ENCODE peak calls at places on chromosomes 2 and 18, in ten cellular contexts. K is fibroblast of lung, G is gastrocnemius medialis, Y is spleen, D is GM23248, X is mesendoderm, J is psoas muscle, P is tibial nerve, T is astrocyte, C is aorta. U is an unnamed sample.

GRCh38 chr18:42113529-42114191 is 158.6 kb downstream of the PIK3C3 start:
- DNase-seq in K (peak; percentile 52), G (no peak), Y (no peak), D (peak; percentile 53), X (peak; percentile 8), J (no peak), P (no peak), T (peak; percentile 44), C (no peak), U (no peak)

GRCh38 chr2:120763516-120763915 is 27.8 kb downstream of the GLI2 start:
- DNase-seq in K (no peak), G (no peak), Y (peak; percentile 72), D (no peak), X (no peak), J (no peak), P (no peak), T (no peak), C (peak; percentile 81), U (peak; percentile 30)

GRCh38 chr2:81645750-81646301 is 1341.3 kb upstream of the LRRTM1 start:
- DNase-seq in K (no peak), G (no peak), Y (no peak), D (no peak), X (no peak), J (no peak), P (no peak), T (no peak), C (no peak), U (no peak)

GRCh38 chr2:233288663-233289062 is 19.0 kb upstream of the SAG start:
- DNase-seq in K (no peak), G (no peak), Y (no peak), D (no peak), X (peak; percentile 80), J (no peak), P (no peak), T (no peak), C (no peak), U (no peak)

GRCh38 chr18:74097803-74098202 is 49.8 kb downstream of the FBXO15 start:
- DNase-seq in K (no peak), G (no peak), Y (no peak), D (no peak), X (no peak), J (no peak), P (no peak), T (no peak), C (no peak), U (no peak)

GRCh38 chr2:48433682-48434081 is 96.3 kb upstream of the STON1 start:
- DNase-seq in K (no peak), G (no peak), Y (no peak), D (peak; percentile 23), X (no peak), J (peak; percentile 50), P (peak; percentile 60), T (no peak), C (no peak), U (no peak)

GRCh38 chr18:43068781-43069180 is 46.7 kb downstream of the RIT2 start:
- DNase-seq in K (no peak), G (no peak), Y (no peak), D (no peak), X (no peak), J (no peak), P (no peak), T (no peak), C (no peak), U (no peak)

GRCh38 chr2:207095963-207096362 is 69.8 kb downstream of the KLF7 start:
- DNase-seq in K (no peak), G (no peak), Y (no peak), D (no peak), X (no peak), J (no peak), P (no peak), T (no peak), C (no peak), U (no peak)

GRCh38 chr2:240574386-240575100 is 6.3 kb downstream of the RNPEPL1 start:
- DNase-seq in K (no peak), G (no peak), Y (no peak), D (no peak), X (no peak), J (peak; percentile 54), P (no peak), T (no peak), C (peak; percentile 74), U (no peak)

GRCh38 chr2:10877691-10878111 is 34.0 kb upstream of the KCNF1 start:
- DNase-seq in K (no peak), G (no peak), Y (no peak), D (peak; percentile 63), X (no peak), J (no peak), P (no peak), T (no peak), C (no peak), U (no peak)

GRCh38 chr2:170332676-170333402 is 154.9 kb downstream of the MYO3B start:
- DNase-seq in K (no peak), G (no peak), Y (no peak), D (no peak), X (no peak), J (no peak), P (no peak), T (no peak), C (no peak), U (no peak)

GRCh38 chr2:139271149-139271548 is 491.0 kb upstream of the NXPH2 start:
- DNase-seq in K (no peak), G (no peak), Y (no peak), D (no peak), X (no peak), J (no peak), P (no peak), T (no peak), C (no peak), U (no peak)

DNA sequence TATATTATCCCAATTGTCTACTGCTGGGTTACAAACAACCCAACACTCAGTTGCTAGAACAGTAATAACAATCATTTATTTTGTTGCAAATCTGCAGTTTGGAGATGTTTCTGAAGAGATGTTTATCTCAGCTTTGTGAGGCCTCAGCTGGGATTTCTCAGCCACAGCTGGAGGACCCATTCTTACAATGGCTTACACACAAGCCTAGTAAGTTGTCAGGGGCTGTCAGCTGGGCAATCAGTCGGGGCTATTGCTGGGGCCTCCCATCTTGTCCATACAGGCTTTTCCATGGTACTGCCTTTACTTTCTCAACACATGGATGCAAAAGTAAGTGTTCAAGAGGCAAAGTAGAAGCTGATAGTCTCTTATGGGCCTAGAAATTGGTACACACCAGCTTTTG is 491.7 kb upstream of the NXPH2 start:
- DNase-seq in K (no peak), G (no peak), Y (no peak), D (no peak), X (peak; percentile 2), J (no peak), P (no peak), T (no peak), C (no peak), U (no peak)
- H3K27ac ChIP-seq in K (no peak overlapping the region), G (no peak overlapping the region), Y (no peak overlapping the region), D (no peak overlapping the region), X (no peak overlapping the region), J (no peak overlapping the region), P (no peak overlapping the region), T (no peak overlapping the region), C (no peak overlapping the region), U (no peak overlapping the region)

GRCh38 chr18:45780568-45780967 is 44.9 kb upstream of the SIGLEC15 start:
- DNase-seq in K (no peak), G (no peak), Y (no peak), D (no peak), X (no peak), J (no peak), P (no peak), T (no peak), C (no peak), U (no peak)

GRCh38 chr18:45785015-45785597 is 40.4 kb upstream of the SIGLEC15 start:
- DNase-seq in K (peak; percentile 62), G (no peak), Y (no peak), D (peak; percentile 61), X (no peak), J (no peak), P (no peak), T (no peak), C (no peak), U (no peak)

GRCh38 chr18:45783097-45784075 is 42.1 kb upstream of the SIGLEC15 start:
- DNase-seq in K (peak; percentile 88), G (no peak), Y (no peak), D (peak; percentile 65), X (peak; percentile 84), J (no peak), P (no peak), T (peak; percentile 81), C (no peak), U (no peak)

GRCh38 chr18:45787346-45787745 is 38.1 kb upstream of the SIGLEC15 start:
- DNase-seq in K (no peak), G (no peak), Y (no peak), D (no peak), X (no peak), J (no peak), P (no peak), T (no peak), C (no peak), U (no peak)

GRCh38 chr18:45782662-45783061 is 42.8 kb upstream of the SIGLEC15 start:
- DNase-seq in K (no peak), G (no peak), Y (no peak), D (no peak), X (no peak), J (no peak), P (no peak), T (no peak), C (no peak), U (no peak)
- H3K4me1 ChIP-seq in K (peaks cover 13% of the 10 kb centered on the region), G (no peaks in the 10 kb centered on the region), Y (no peaks in the 10 kb centered on the region), D (peaks cover 62% of the 10 kb centered on the region), X (peaks cover 7% of the 10 kb centered on the region), J (no peaks in the 10 kb centered on the region), P (peaks cover 5% of the 10 kb centered on the region), T (peaks cover 16% of the 10 kb centered on the region), C (peaks cover 2% of the 10 kb centered on the region), U (no peaks in the 10 kb centered on the region)

DNA sequence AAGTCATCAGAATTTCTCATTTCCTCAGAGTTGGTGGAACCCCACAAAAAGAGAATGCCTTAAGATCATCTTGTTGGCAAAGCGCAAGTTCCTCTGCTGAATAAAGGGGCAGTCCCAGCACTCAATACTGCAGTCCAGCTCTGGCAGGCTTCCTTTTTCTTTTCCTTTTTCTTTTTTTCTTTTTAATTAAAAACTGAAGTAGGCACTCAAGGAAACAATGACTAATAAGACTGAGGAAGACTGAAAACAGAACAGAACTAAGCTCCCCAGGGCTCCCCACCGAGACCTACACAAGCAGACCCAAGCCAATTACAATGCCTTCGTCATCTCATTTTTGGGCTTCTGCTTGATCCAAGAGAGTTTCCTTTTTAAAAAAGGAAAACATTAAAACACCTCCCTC is 82.0 kb downstream of the STK39 start:
- DNase-seq in K (peak; percentile 66), G (no peak), Y (no peak), D (peak; percentile 65), X (no peak), J (no peak), P (no peak), T (peak; percentile 51), C (no peak), U (no peak)
- H3K27ac ChIP-seq in K (no peak overlapping the region), G (no peak overlapping the region), Y (no peak overlapping the region), D (no peak overlapping the region), X (no peak overlapping the region), J (no peak overlapping the region), P (no peak overlapping the region), T (peak overlapping the region; percentile 3), C (no peak overlapping the region), U (no peak overlapping the region)

DNA sequence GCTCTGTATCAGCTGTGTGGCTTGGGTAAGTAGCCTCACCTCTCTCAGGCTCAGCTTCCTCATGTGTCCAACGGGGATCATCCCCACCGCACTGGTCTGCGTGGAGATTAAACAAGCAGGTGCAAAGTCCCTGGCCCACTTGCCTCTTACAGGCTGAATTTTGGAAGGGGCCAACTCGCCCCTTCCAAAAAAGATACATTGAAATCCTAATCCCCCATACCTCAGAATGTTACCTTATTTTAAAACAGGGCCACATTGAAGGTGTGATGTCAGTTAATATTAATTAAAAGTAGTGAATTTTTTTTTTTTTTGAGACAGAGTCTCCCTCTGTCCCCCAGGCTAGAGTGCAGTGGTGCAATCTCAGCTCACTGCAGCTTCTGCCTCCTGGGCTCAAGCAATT is 34.8 kb downstream of the TBC1D8 start:
- DNase-seq in K (no peak), G (no peak), Y (no peak), D (no peak), X (no peak), J (no peak), P (no peak), T (no peak), C (no peak), U (no peak)
- H3K4me1 ChIP-seq in K (peaks cover 14% of the 10 kb centered on the region), G (peaks cover 83% of the 10 kb centered on the region), Y (no peaks in the 10 kb centered on the region), D (peaks cover 30% of the 10 kb centered on the region), X (peaks cover 7% of the 10 kb centered on the region), J (peaks cover 75% of the 10 kb centered on the region), P (peaks cover 54% of the 10 kb centered on the region), T (peaks cover 3% of the 10 kb centered on the region), C (peaks cover 2% of the 10 kb centered on the region), U (peaks cover 21% of the 10 kb centered on the region)

U was measured in uterus.